ENCODE peak calls at places on chromosomes 1 and 21, in eight cellular contexts. S is cardiac muscle cell; Z is heart left ventricle; X is pancreas; C is K562; Y is effector memory CD4-positive, alpha-beta T cell; H is left lung; O is heart right ventricle. U is an unnamed sample.

GRCh38 chr1:42848823-42849537 is 2.6 kb downstream of the ZNF691 start:
- DNase-seq in S (no peak), Z (no peak), X (no peak), C (no peak), Y (no peak), H (no peak), O (no peak), U (no peak)

GRCh38 chr1:201648911-201649775 is 110.2 kb downstream of the NAV1 start:
- DNase-seq in S (peak), Z (peak), X (peak), C (peak), Y (no peak), H (no peak), O (no peak), U (no peak)

GRCh38 chr1:218480137-218480536 is 135.0 kb downstream of the TGFB2 start:
- DNase-seq in S (peak), Z (no peak), X (no peak), C (no peak), Y (no peak), H (no peak), O (peak), U (no peak)

GRCh38 chr1:237789619-237790018 is 101.1 kb downstream of the ZP4 start:
- DNase-seq in S (no peak), Z (no peak), X (no peak), C (no peak), Y (peak), H (no peak), O (no peak), U (no peak)

GRCh38 chr1:234868296-234869147 is 258.5 kb upstream of the IRF2BP2 start:
- DNase-seq in S (no peak), Z (no peak), X (no peak), C (no peak), Y (no peak), H (peak), O (no peak), U (no peak)

GRCh38 chr1:21910528-21911204 is 26.4 kb downstream of the HSPG2 start:
- DNase-seq in S (no peak), Z (no peak), X (no peak), C (no peak), Y (no peak), H (no peak), O (no peak), U (no peak)

GRCh38 chr1:116311756-116312691 is 61.0 kb upstream of the ATP1A1 start:
- DNase-seq in S (no peak), Z (peak), X (peak), C (no peak), Y (no peak), H (peak), O (no peak), U (peak)

GRCh38 chr1:77354996-77355395 is 73.2 kb downstream of the AK5 start:
- DNase-seq in S (no peak), Z (no peak), X (no peak), C (no peak), Y (no peak), H (no peak), O (no peak), U (no peak)

GRCh38 chr1:58592521-58593134 is 15.6 kb upstream of the TACSTD2 start:
- DNase-seq in S (peak), Z (peak), X (peak), C (no peak), Y (no peak), H (peak), O (peak), U (no peak)

GRCh38 chr1:112991721-112992120 is 35.7 kb upstream of the SLC16A1 start:
- DNase-seq in S (no peak), Z (no peak), X (no peak), C (no peak), Y (no peak), H (no peak), O (no peak), U (no peak)

GRCh38 chr1:87117761-87118160 is 203.3 kb downstream of the HS2ST1 start:
- DNase-seq in S (no peak), Z (no peak), X (no peak), C (no peak), Y (no peak), H (no peak), O (no peak), U (no peak)

GRCh38 chr1:150961756-150962155 is 12.9 kb downstream of the CERS2 start:
- DNase-seq in S (no peak), Z (no peak), X (no peak), C (no peak), Y (no peak), H (no peak), O (no peak), U (no peak)

GRCh38 chr1:97919568-97920261 is 1.1 kb downstream of the DPYD start:
- DNase-seq in S (peak), Z (no peak), X (no peak), C (no peak), Y (no peak), H (no peak), O (no peak), U (no peak)

GRCh38 chr21:29775462-29775861 is 164.3 kb downstream of the GRIK1 start:
- DNase-seq in S (no peak), Z (no peak), X (no peak), C (no peak), Y (no peak), H (no peak), O (no peak), U (no peak)

GRCh38 chr1:154536570-154536969 is 21.9 kb downstream of the UBE2Q1 start:
- DNase-seq in S (no peak), Z (no peak), X (no peak), C (no peak), Y (no peak), H (no peak), O (no peak), U (no peak)

GRCh38 chr1:53198241-53198651 is 1.6 kb downstream of the CPT2 start:
- DNase-seq in S (peak), Z (peak), X (no peak), C (no peak), Y (no peak), H (no peak), O (peak), U (no peak)

GRCh38 chr1:66996018-66996682 is 57.8 kb downstream of the SLC35D1 start:
- DNase-seq in S (peak), Z (peak), X (peak), C (peak), Y (no peak), H (peak), O (peak), U (no peak)

GRCh38 chr21:42461185-42461520 is 34.9 kb downstream of the RSPH1 start:
- DNase-seq in S (no peak), Z (no peak), X (no peak), C (no peak), Y (no peak), H (no peak), O (no peak), U (no peak)

GRCh38 chr1:209029737-209030136 is 553.8 kb upstream of the CAMK1G start:
- DNase-seq in S (no peak), Z (no peak), X (no peak), C (no peak), Y (no peak), H (no peak), O (no peak), U (no peak)

GRCh38 chr21:45865106-45865835 is 116.3 kb upstream of the COL6A1 start:
- DNase-seq in S (peak), Z (no peak), X (no peak), C (no peak), Y (no peak), H (no peak), O (no peak), U (no peak)

GRCh38 chr1:26833432-26834405 is 7.2 kb downstream of the ZDHHC18 start:
- DNase-seq in S (no peak), Z (peak), X (no peak), C (no peak), Y (peak), H (peak), O (no peak), U (no peak)

GRCh38 chr1:16013220-16013907 is 4.5 kb downstream of the HSPB7 start:
- DNase-seq in S (peak), Z (peak), X (peak), C (peak), Y (no peak), H (peak), O (peak), U (no peak)

GRCh38 chr1:171372418-171373088 is 58.6 kb downstream of the FMO4 start:
- DNase-seq in S (peak), Z (no peak), X (no peak), C (no peak), Y (no peak), H (no peak), O (no peak), U (no peak)

GRCh38 chr1:32056598-32056997 is 16.1 kb upstream of the TMEM39B start:
- DNase-seq in S (no peak), Z (no peak), X (no peak), C (no peak), Y (no peak), H (no peak), O (no peak), U (no peak)

GRCh38 chr1:162056043-162056442 is 13.4 kb upstream of the NOS1AP start:
- DNase-seq in S (peak), Z (peak), X (peak), C (peak), Y (no peak), H (peak), O (peak), U (peak)

GRCh38 chr21:43366656-43367055 is 60.3 kb downstream of the SIK1 start:
- DNase-seq in S (no peak), Z (no peak), X (no peak), C (no peak), Y (no peak), H (no peak), O (no peak), U (no peak)

GRCh38 chr1:177566495-177566894 is 395.7 kb downstream of the BRINP2 start:
- DNase-seq in S (no peak), Z (no peak), X (no peak), C (no peak), Y (no peak), H (no peak), O (no peak), U (no peak)

GRCh38 chr1:238485062-238485905 is 594.6 kb upstream of the ZP4 start:
- DNase-seq in S (peak), Z (no peak), X (no peak), C (no peak), Y (no peak), H (no peak), O (no peak), U (no peak)

GRCh38 chr1:31865728-31866449 is 50.1 kb upstream of the SPOCD1 start:
- DNase-seq in S (no peak), Z (no peak), X (no peak), C (no peak), Y (no peak), H (no peak), O (no peak), U (no peak)

GRCh38 chr1:162912061-162912667 is 51.2 kb upstream of the CCDC190 start:
- DNase-seq in S (no peak), Z (no peak), X (no peak), C (no peak), Y (no peak), H (no peak), O (no peak), U (no peak)

GRCh38 chr1:109280768-109281356 is 2.1 kb downstream of the PSRC1 start:
- DNase-seq in S (no peak), Z (no peak), X (no peak), C (no peak), Y (no peak), H (no peak), O (no peak), U (no peak)
- H3K4me3 ChIP-seq in S (no peak), Z (no peak), X (no peak), C (no peak), Y (no peak), H (no peak), O (no peak), U (peak)

GRCh38 chr1:39006287-39006686 is 15.2 kb downstream of the AKIRIN1 start:
- DNase-seq in S (no peak), Z (no peak), X (no peak), C (no peak), Y (no peak), H (no peak), O (no peak), U (no peak)
- H3K27ac ChIP-seq in S (no peak), Z (no peak), X (no peak), C (no peak), Y (no peak), H (no peak), O (no peak), U (no peak)

GRCh38 chr1:204336642-204337041 is 23.1 kb downstream of the PLEKHA6 start:
- DNase-seq in S (no peak), Z (no peak), X (no peak), C (no peak), Y (no peak), H (no peak), O (no peak), U (no peak)

GRCh38 chr1:204338997-204339396 is 20.7 kb downstream of the PLEKHA6 start:
- DNase-seq in S (no peak), Z (no peak), X (no peak), C (no peak), Y (no peak), H (no peak), O (no peak), U (no peak)

GRCh38 chr1:204338359-204338758 is 21.4 kb downstream of the PLEKHA6 start:
- DNase-seq in S (no peak), Z (no peak), X (no peak), C (no peak), Y (no peak), H (no peak), O (no peak), U (no peak)

GRCh38 chr1:204337047-204337446 is 22.7 kb downstream of the PLEKHA6 start:
- DNase-seq in S (no peak), Z (no peak), X (no peak), C (no peak), Y (no peak), H (no peak), O (no peak), U (no peak)

DNA sequence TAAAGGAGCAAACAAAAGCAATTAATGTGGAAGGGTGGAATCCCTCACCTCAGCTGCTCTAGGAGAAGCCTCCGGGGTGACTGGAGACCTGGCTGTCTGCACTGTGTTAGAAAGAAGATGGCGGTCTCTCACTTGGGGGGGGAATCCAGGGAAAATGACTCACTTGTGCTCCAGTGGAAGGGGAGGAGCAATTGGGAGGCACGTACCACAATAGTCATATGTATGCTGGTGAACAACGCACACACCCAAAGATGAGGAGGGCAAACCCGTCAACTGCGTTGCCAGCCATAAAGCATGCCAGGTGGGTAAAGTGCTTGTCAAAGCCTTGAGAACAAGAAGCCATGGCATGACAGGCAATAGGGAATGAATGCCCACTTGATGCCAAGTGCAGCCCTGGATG is 22.1 kb downstream of the PLEKHA6 start:
- DNase-seq in S (no peak), Z (no peak), X (no peak), C (no peak), Y (no peak), H (no peak), O (no peak), U (no peak)
- H3K4me3 ChIP-seq in S (no peak), Z (no peak), X (no peak), C (no peak), Y (no peak), H (no peak), O (no peak), U (no peak)

GRCh38 chr1:118504231-118504644 is 319.2 kb upstream of the SPAG17 start:
- DNase-seq in S (no peak), Z (no peak), X (no peak), C (no peak), Y (no peak), H (no peak), O (no peak), U (no peak)
- H3K27ac ChIP-seq in S (no peak), Z (no peak), X (no peak), C (no peak), Y (no peak), H (no peak), O (no peak), U (no peak)

GRCh38 chr1:8217809-8218208 is 100.1 kb upstream of the SLC45A1 start:
- DNase-seq in S (no peak), Z (no peak), X (no peak), C (no peak), Y (no peak), H (no peak), O (no peak), U (no peak)
- H3K4me3 ChIP-seq in S (no peak), Z (peak), X (peak), C (no peak), Y (peak), H (peak), O (peak), U (peak)

GRCh38 chr1:65001238-65001792 is 35.0 kb upstream of the JAK1 start:
- DNase-seq in S (peak), Z (peak), X (peak), C (peak), Y (peak), H (peak), O (peak), U (no peak)
- H3K27ac ChIP-seq in S (no peak), Z (peak), X (no peak), C (no peak), Y (peak), H (peak), O (peak), U (no peak)

GRCh38 chr1:24556414-24556795 is 518 bp downstream of the NCMAP start:
- DNase-seq in S (no peak), Z (no peak), X (no peak), C (no peak), Y (no peak), H (no peak), O (no peak), U (no peak)
- H3K4me3 ChIP-seq in S (peak), Z (peak), X (peak), C (no peak), Y (peak), H (peak), O (no peak), U (no peak)